ENCODE peak calls at places on chromosomes 3 and 15, in nine cellular contexts. E is neural crest cell, N is body of pancreas, A is fibroblast of lung, V is choroid plexus epithelial cell, F is PC-3, L is activated B cell treated with CpG ODN at 0.5 μM for 24 hours, P is brain microvascular endothelial cell, X is osteocyte. J is an unnamed sample.
A peak's percentile ranks its signal among the peaks of the same experiment; 100 is the strongest.

GRCh38 chr3:125337506-125337905 is 37.6 kb downstream of the ZNF148 start:
- DNase-seq in X (no peak), P (no peak), N (no peak), E (no peak), F (no peak), V (no peak), L (no peak), A (no peak), J (no peak)

GRCh38 chr3:78878011-78878410 is 889.8 kb downstream of the ROBO1 start:
- DNase-seq in X (no peak), N (no peak), P (no peak), F (no peak), A (peak; percentile 89), V (peak; percentile 68), L (no peak), E (no peak), J (no peak)

GRCh38 chr15:44550734-44551133 is 13.8 kb downstream of the EIF3J start:
- DNase-seq in L (no peak), A (no peak), X (no peak), V (no peak), E (no peak), N (no peak), P (no peak), F (no peak), J (no peak)

GRCh38 chr3:50146316-50146901 is 8.7 kb upstream of the SEMA3F start:
- DNase-seq in V (no peak), A (no peak), P (no peak), X (no peak), F (no peak), E (no peak), L (no peak), N (no peak), J (no peak)

GRCh38 chr3:44323341-44323955 is 15.1 kb upstream of the TCAIM start:
- DNase-seq in E (peak; percentile 68), P (peak; percentile 63), X (no peak), A (peak; percentile 49), L (no peak), V (peak; percentile 84), N (peak; percentile 88), F (peak; percentile 80), J (peak; percentile 34)

GRCh38 chr3:24363242-24363641 is 131.4 kb downstream of the THRB start:
- DNase-seq in P (no peak), F (peak; percentile 62), E (no peak), V (peak; percentile 53), L (no peak), X (no peak), A (no peak), N (peak; percentile 43), J (no peak)

GRCh38 chr15:39579487-39580116 is 1.3 kb upstream of the THBS1 start:
- DNase-seq in V (peak; percentile 94), N (peak; percentile 50), L (no peak), X (no peak), F (peak; percentile 89), A (peak; percentile 95), P (peak; percentile 90), E (peak; percentile 21), J (no peak)

GRCh38 chr15:81449836-81450474 is 75.9 kb upstream of the TMC3 start:
- DNase-seq in X (no peak), F (peak; percentile 45), N (no peak), E (no peak), L (no peak), V (no peak), P (no peak), A (no peak), J (no peak)

GRCh38 chr15:51135276-51135675 is 40.6 kb upstream of the TNFAIP8L3 start:
- DNase-seq in P (no peak), E (no peak), F (no peak), A (peak; percentile 60), V (no peak), L (no peak), X (no peak), N (peak; percentile 15), J (no peak)

GRCh38 chr3:150721285-150722130 is 17.8 kb upstream of the ERICH6 start:
- DNase-seq in N (no peak), V (peak; percentile 83), A (peak; percentile 48), E (no peak), L (no peak), P (peak; percentile 29), F (peak; percentile 86), X (no peak), J (no peak)

GRCh38 chr3:72258366-72258765 is 473.4 kb upstream of the PROK2 start:
- DNase-seq in L (no peak), V (no peak), N (no peak), F (no peak), E (no peak), A (no peak), P (no peak), X (no peak), J (no peak)

GRCh38 chr15:73683624-73684536 is at the start of gene CD276:
- DNase-seq in F (peak; percentile 72), L (no peak), X (peak; percentile 88), A (peak; percentile 76), N (peak; percentile 89), P (peak; percentile 51), E (peak; percentile 68), V (peak; percentile 63), J (peak; percentile 41)

GRCh38 chr3:42498791-42499477 is 3.5 kb upstream of the VIPR1 start:
- DNase-seq in X (peak; percentile 73), P (no peak), V (no peak), E (no peak), F (no peak), N (no peak), A (no peak), L (peak; percentile 5), J (no peak)

GRCh38 chr3:19891740-19892139 is 42.3 kb downstream of the EFHB start:
- DNase-seq in E (no peak), F (peak; percentile 58), V (no peak), P (peak; percentile 41), X (no peak), A (peak; percentile 38), L (no peak), N (no peak), J (no peak)

GRCh38 chr3:38359038-38359437 is 12.5 kb downstream of the XYLB start:
- DNase-seq in A (no peak), X (no peak), P (no peak), L (no peak), F (no peak), N (no peak), V (no peak), E (no peak), J (no peak)

GRCh38 chr3:182671942-182672341 is 121.4 kb upstream of the ATP11B start:
- DNase-seq in E (no peak), P (peak; percentile 33), V (peak; percentile 68), F (no peak), L (no peak), X (no peak), A (peak; percentile 77), N (peak; percentile 9), J (no peak)

DNA sequence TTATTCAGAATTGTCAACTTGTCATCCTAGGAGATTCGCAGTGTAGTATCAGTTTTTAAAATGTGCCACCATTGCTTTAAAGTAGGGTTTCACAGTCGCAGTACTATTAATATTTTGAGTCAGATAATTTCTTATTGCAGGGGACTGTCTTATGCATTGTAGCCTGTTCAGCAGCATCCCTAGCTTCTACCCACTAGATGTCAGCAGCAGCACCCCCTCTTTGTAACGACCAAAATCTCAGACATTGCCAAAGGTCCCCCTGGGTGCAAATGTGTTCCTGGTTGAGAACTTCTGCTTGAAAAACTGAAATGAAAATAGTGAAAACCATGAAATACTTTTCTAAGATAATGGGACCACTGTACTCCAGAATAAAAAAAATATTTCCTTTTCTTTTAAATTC is 474.8 kb downstream of the CNTN3 start:
- DNase-seq in L (no peak), F (no peak), V (peak; percentile 60), N (no peak), E (no peak), A (no peak), X (no peak), P (no peak), J (no peak)
- TF ChIP-seq CTCF in L (no peak), F (no peak), V (peak; percentile 70), N (no peak), E (peak; percentile 18), A (peak; percentile 45), X (no peak), P (no peak), J (no peak)

GRCh38 chr3:105868745-105869530 is at the start of gene CBLB:
- DNase-seq in X (peak; percentile 97), N (peak; percentile 93), E (peak; percentile 68), L (peak; percentile 78), A (peak; percentile 99), P (peak; percentile 97), F (peak; percentile 97), V (peak; percentile 98), J (peak; percentile 80)

GRCh38 chr3:105866656-105867653 is 1.9 kb downstream of the CBLB start:
- DNase-seq in A (peak; percentile 61), E (no peak), F (peak; percentile 59), N (no peak), L (no peak), P (peak; percentile 53), V (peak; percentile 68), X (no peak), J (no peak)

GRCh38 chr3:105869531-105869833 is 670 bp upstream of the CBLB start:
- DNase-seq in L (no peak), E (no peak), A (no peak), F (no peak), X (no peak), N (no peak), P (no peak), V (no peak), J (no peak)

GRCh38 chr3:105868450-105868744 is 415 bp downstream of the CBLB start:
- DNase-seq in A (peak; percentile 62), X (peak; percentile 87), N (peak; percentile 69), L (no peak), V (peak; percentile 61), F (peak; percentile 49), E (peak; percentile 40), P (peak; percentile 42), J (peak; percentile 8)

GRCh38 chr3:105867690-105868449 is 942 bp downstream of the CBLB start:
- DNase-seq in N (peak; percentile 6), V (peak; percentile 36), P (peak; percentile 7), A (no peak), X (no peak), E (no peak), L (no peak), F (peak; percentile 21), J (no peak)
- TF ChIP-seq CTCF in N (no peak), V (no peak), P (no peak), A (no peak), X (no peak), E (no peak), L (no peak), F (no peak), J (peak; percentile 4)

GRCh38 chr3:146160233-146160963 is 586 bp downstream of the PLOD2 start:
- DNase-seq in N (peak; percentile 83), L (no peak), V (peak; percentile 89), X (peak; percentile 88), E (peak; percentile 24), A (peak; percentile 87), P (peak; percentile 64), F (peak; percentile 88), J (peak; percentile 57)
- TF ChIP-seq CTCF in N (peak; percentile 62), L (no peak), V (peak; percentile 81), X (peak; percentile 69), E (peak; percentile 55), A (peak; percentile 70), P (peak; percentile 87), F (peak; percentile 64), J (peak; percentile 47)

DNA sequence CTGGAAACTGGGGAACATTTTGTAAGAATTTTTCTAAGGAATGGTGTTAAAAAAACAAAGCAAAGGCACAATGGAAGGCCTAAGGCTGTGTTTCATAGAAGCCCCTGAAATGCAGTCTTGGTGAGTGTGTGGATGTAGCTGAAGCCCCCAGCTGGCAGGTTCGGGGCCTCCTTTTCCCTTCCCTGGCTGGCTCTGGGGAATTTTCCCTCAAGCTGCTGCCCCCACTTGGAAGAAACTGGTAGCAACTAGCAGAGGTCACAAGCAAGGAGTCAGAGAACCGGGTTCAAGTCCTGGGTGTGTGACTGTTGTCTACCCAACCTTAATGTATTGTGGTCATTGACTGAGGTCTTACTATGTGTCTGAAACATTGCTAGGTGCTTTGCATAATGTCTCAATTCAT is 85.3 kb upstream of the MYZAP start:
- DNase-seq in N (peak; percentile 44), L (no peak), X (no peak), V (no peak), P (no peak), E (no peak), F (no peak), A (no peak), J (no peak)
- TF ChIP-seq CTCF in N (peak; percentile 27), L (no peak), X (peak; percentile 55), V (peak; percentile 48), P (peak; percentile 51), E (peak; percentile 41), F (peak; percentile 39), A (no peak), J (no peak)

J was measured in thoracic aorta.